ENCODE peak calls at places on chromosomes 1 and 21, in seven cellular contexts. V is Right ventricle myocardium superior; Q is NT2/D1; B is right lobe of liver; L is neural crest cell; O is stimulated activated CD4-positive, alpha-beta T cell treated with anti-CD3 and anti-CD28 coated beads, Interleukin-4, amount 100 ng/mL, for 4 hours; H is effector CD4-positive, alpha-beta T cell. U is an unnamed sample.

GRCh38 chr1:6270432-6270831 is 9.5 kb upstream of the GPR153 start:
- DNase-seq in V (no peak), Q (no peak), B (no peak), L (no peak), O (no peak), H (no peak), U (no peak)

GRCh38 chr21:42263591-42264131 is 44.7 kb downstream of the ABCG1 start:
- DNase-seq in V (peak), Q (no peak), B (peak), L (no peak), O (no peak), H (no peak), U (peak)

GRCh38 chr1:226921504-226921903 is 18.6 kb upstream of the COQ8A start:
- DNase-seq in V (no peak), Q (no peak), B (no peak), L (no peak), O (no peak), H (no peak), U (no peak)

GRCh38 chr1:21522525-21523038 is 13.4 kb downstream of the ALPL start:
- DNase-seq in V (no peak), Q (no peak), B (no peak), L (no peak), O (no peak), H (no peak), U (no peak)

GRCh38 chr1:41122851-41123518 is 101.5 kb upstream of the SLFNL1 start:
- DNase-seq in V (no peak), Q (peak), B (no peak), L (peak), O (no peak), H (no peak), U (peak)

GRCh38 chr1:161771166-161771565 is 5.0 kb downstream of the ATF6 start:
- DNase-seq in V (no peak), Q (no peak), B (no peak), L (no peak), O (no peak), H (no peak), U (no peak)

GRCh38 chr1:203548917-203549708 is 55.2 kb downstream of the OPTC start:
- DNase-seq in V (no peak), Q (peak), B (no peak), L (no peak), O (no peak), H (no peak), U (peak)

GRCh38 chr1:170049191-170049800 is 25.2 kb downstream of the KIFAP3 start:
- DNase-seq in V (no peak), Q (no peak), B (no peak), L (no peak), O (no peak), H (no peak), U (no peak)

GRCh38 chr1:14913475-14914155 is 239.9 kb upstream of the TMEM51 start:
- DNase-seq in V (no peak), Q (no peak), B (no peak), L (no peak), O (no peak), H (no peak), U (no peak)

GRCh38 chr1:82625562-82625961 is 824.8 kb downstream of the ADGRL2 start:
- DNase-seq in V (no peak), Q (no peak), B (no peak), L (no peak), O (no peak), H (no peak), U (no peak)

GRCh38 chr1:206646504-206646903 is 11.2 kb downstream of the DYRK3 start:
- DNase-seq in V (no peak), Q (no peak), B (no peak), L (no peak), O (no peak), H (no peak), U (no peak)

GRCh38 chr1:61187380-61188086 is 105.2 kb downstream of the NFIA start:
- DNase-seq in V (no peak), Q (no peak), B (no peak), L (no peak), O (no peak), H (no peak), U (no peak)